ENCODE peak calls at places on chromosomes 7 and 10, in seven cellular contexts. One of them, this sample, is unnamed. For H3K4me1 and H3K27me3, the result is how much of the 10 kb centered on the place peaks cover.

GRCh38 chr7:42237162-42237821 is at the start of gene GLI3:
- DNase-seq in astrocyte: peak
- DNase-seq in lung: peak
- DNase-seq in left lung: peak
- DNase-seq in breast epithelium: peak
- DNase-seq in IMR-90: peak
- DNase-seq in H1: no peak
- DNase-seq in this sample: peak

GRCh38 chr10:70910486-70911350 is 22.4 kb upstream of the PCBD1 start:
- DNase-seq in astrocyte: no peak
- DNase-seq in lung: no peak
- DNase-seq in left lung: no peak
- DNase-seq in breast epithelium: no peak
- DNase-seq in IMR-90: no peak
- DNase-seq in H1: no peak
- DNase-seq in this sample: no peak

GRCh38 chr7:19122018-19122588 is 4.7 kb upstream of the TWIST1 start:
- DNase-seq in astrocyte: no peak
- DNase-seq in lung: no peak
- DNase-seq in left lung: no peak
- DNase-seq in breast epithelium: no peak
- DNase-seq in IMR-90: peak
- DNase-seq in H1: no peak
- DNase-seq in this sample: peak

GRCh38 chr10:29839826-29840515 is 205.2 kb upstream of the SVIL start:
- DNase-seq in astrocyte: no peak
- DNase-seq in lung: peak
- DNase-seq in left lung: peak
- DNase-seq in breast epithelium: peak
- DNase-seq in IMR-90: no peak
- DNase-seq in H1: no peak
- DNase-seq in this sample: peak

GRCh38 chr10:110304394-110304779 is 333 bp downstream of the SMNDC1 start:
- DNase-seq in astrocyte: no peak
- DNase-seq in lung: no peak
- DNase-seq in left lung: peak
- DNase-seq in breast epithelium: no peak
- DNase-seq in IMR-90: no peak
- DNase-seq in H1: no peak
- DNase-seq in this sample: no peak

GRCh38 chr10:132142396-132143161 is 44.2 kb upstream of the DPYSL4 start:
- DNase-seq in astrocyte: no peak
- DNase-seq in lung: no peak
- DNase-seq in left lung: peak
- DNase-seq in breast epithelium: no peak
- DNase-seq in IMR-90: no peak
- DNase-seq in H1: no peak
- DNase-seq in this sample: no peak

GRCh38 chr10:124537166-124537725 is 75.6 kb downstream of the LHPP start:
- DNase-seq in astrocyte: no peak
- DNase-seq in lung: no peak
- DNase-seq in left lung: no peak
- DNase-seq in breast epithelium: no peak
- DNase-seq in IMR-90: no peak
- DNase-seq in H1: no peak
- DNase-seq in this sample: no peak

GRCh38 chr10:102322914-102323313 is 72.6 kb upstream of the NFKB2 start:
- DNase-seq in astrocyte: peak
- DNase-seq in lung: no peak
- DNase-seq in left lung: no peak
- DNase-seq in breast epithelium: no peak
- DNase-seq in IMR-90: no peak
- DNase-seq in H1: no peak
- DNase-seq in this sample: no peak

GRCh38 chr7:120856621-120857352 is 1.2 kb downstream of the TSPAN12 start:
- DNase-seq in astrocyte: peak
- DNase-seq in lung: peak
- DNase-seq in left lung: peak
- DNase-seq in breast epithelium: no peak
- DNase-seq in IMR-90: peak
- DNase-seq in H1: no peak
- DNase-seq in this sample: no peak

GRCh38 chr10:6228010-6228511 is 25.3 kb downstream of the PFKFB3 start:
- DNase-seq in astrocyte: peak
- DNase-seq in lung: no peak
- DNase-seq in left lung: no peak
- DNase-seq in breast epithelium: no peak
- DNase-seq in IMR-90: peak
- DNase-seq in H1: no peak
- DNase-seq in this sample: no peak

GRCh38 chr10:79349072-79349491 is 1.8 kb downstream of the PPIF start:
- DNase-seq in astrocyte: no peak
- DNase-seq in lung: no peak
- DNase-seq in left lung: no peak
- DNase-seq in breast epithelium: no peak
- DNase-seq in IMR-90: no peak
- DNase-seq in H1: no peak
- DNase-seq in this sample: no peak

GRCh38 chr10:78507761-78508160 is 474.1 kb downstream of the RPS24 start:
- DNase-seq in astrocyte: no peak
- DNase-seq in lung: no peak
- DNase-seq in left lung: no peak
- DNase-seq in breast epithelium: no peak
- DNase-seq in IMR-90: no peak
- DNase-seq in H1: no peak
- DNase-seq in this sample: no peak

GRCh38 chr7:69920802-69921201 is 322.5 kb downstream of the AUTS2 start:
- DNase-seq in astrocyte: no peak
- DNase-seq in lung: no peak
- DNase-seq in left lung: no peak
- DNase-seq in breast epithelium: no peak
- DNase-seq in IMR-90: no peak
- DNase-seq in H1: no peak
- DNase-seq in this sample: no peak

GRCh38 chr7:33738260-33738935 is 166.9 kb upstream of the BMPER start:
- DNase-seq in astrocyte: no peak
- DNase-seq in lung: no peak
- DNase-seq in left lung: no peak
- DNase-seq in breast epithelium: no peak
- DNase-seq in IMR-90: no peak
- DNase-seq in H1: no peak
- DNase-seq in this sample: no peak

GRCh38 chr10:43305881-43306280 is 39.0 kb upstream of the RASGEF1A start:
- DNase-seq in astrocyte: no peak
- DNase-seq in lung: no peak
- DNase-seq in left lung: no peak
- DNase-seq in breast epithelium: no peak
- DNase-seq in IMR-90: no peak
- DNase-seq in H1: no peak
- DNase-seq in this sample: no peak

GRCh38 chr7:77626515-77627306 is 69.5 kb upstream of the RSBN1L start:
- DNase-seq in astrocyte: no peak
- DNase-seq in lung: no peak
- DNase-seq in left lung: no peak
- DNase-seq in breast epithelium: no peak
- DNase-seq in IMR-90: no peak
- DNase-seq in H1: no peak
- DNase-seq in this sample: no peak

GRCh38 chr10:76643465-76643864 is 994.1 kb downstream of the KCNMA1 start:
- DNase-seq in astrocyte: no peak
- DNase-seq in lung: no peak
- DNase-seq in left lung: no peak
- DNase-seq in breast epithelium: no peak
- DNase-seq in IMR-90: no peak
- DNase-seq in H1: no peak
- DNase-seq in this sample: no peak

GRCh38 chr7:136400877-136401276 is 423.7 kb upstream of the MTPN start:
- DNase-seq in astrocyte: no peak
- DNase-seq in lung: no peak
- DNase-seq in left lung: no peak
- DNase-seq in breast epithelium: no peak
- DNase-seq in IMR-90: no peak
- DNase-seq in H1: no peak
- DNase-seq in this sample: no peak

GRCh38 chr10:123863189-123863580 is 28.4 kb downstream of the CPXM2 start:
- DNase-seq in astrocyte: no peak
- DNase-seq in lung: no peak
- DNase-seq in left lung: no peak
- DNase-seq in breast epithelium: no peak
- DNase-seq in IMR-90: no peak
- DNase-seq in H1: no peak
- DNase-seq in this sample: no peak

GRCh38 chr10:21048086-21048485 is 151.0 kb upstream of the NEBL start:
- DNase-seq in astrocyte: no peak
- DNase-seq in lung: no peak
- DNase-seq in left lung: no peak
- DNase-seq in breast epithelium: no peak
- DNase-seq in IMR-90: no peak
- DNase-seq in H1: no peak
- DNase-seq in this sample: peak

GRCh38 chr10:6239213-6239991 is 36.7 kb downstream of the PFKFB3 start:
- DNase-seq in astrocyte: peak
- DNase-seq in lung: peak
- DNase-seq in left lung: no peak
- DNase-seq in breast epithelium: peak
- DNase-seq in IMR-90: peak
- DNase-seq in H1: no peak
- DNase-seq in this sample: peak

GRCh38 chr10:7891634-7892033 is 73.3 kb downstream of the TAF3 start:
- DNase-seq in astrocyte: peak
- DNase-seq in lung: no peak
- DNase-seq in left lung: no peak
- DNase-seq in breast epithelium: no peak
- DNase-seq in IMR-90: peak
- DNase-seq in H1: no peak
- DNase-seq in this sample: no peak

GRCh38 chr10:88194041-88194887 is 330.8 kb downstream of the PTEN start:
- DNase-seq in astrocyte: peak
- DNase-seq in lung: no peak
- DNase-seq in left lung: no peak
- DNase-seq in breast epithelium: no peak
- DNase-seq in IMR-90: peak
- DNase-seq in H1: no peak
- DNase-seq in this sample: peak

GRCh38 chr7:21106296-21106732 is 319.6 kb upstream of the SP8 start:
- DNase-seq in astrocyte: no peak
- DNase-seq in lung: no peak
- DNase-seq in left lung: no peak
- DNase-seq in breast epithelium: no peak
- DNase-seq in IMR-90: no peak
- DNase-seq in H1: no peak
- DNase-seq in this sample: peak

GRCh38 chr10:111128331-111129167 is 51.7 kb downstream of the ADRA2A start:
- DNase-seq in astrocyte: peak
- DNase-seq in lung: no peak
- DNase-seq in left lung: no peak
- DNase-seq in breast epithelium: no peak
- DNase-seq in IMR-90: peak
- DNase-seq in H1: no peak
- DNase-seq in this sample: peak

DNA sequence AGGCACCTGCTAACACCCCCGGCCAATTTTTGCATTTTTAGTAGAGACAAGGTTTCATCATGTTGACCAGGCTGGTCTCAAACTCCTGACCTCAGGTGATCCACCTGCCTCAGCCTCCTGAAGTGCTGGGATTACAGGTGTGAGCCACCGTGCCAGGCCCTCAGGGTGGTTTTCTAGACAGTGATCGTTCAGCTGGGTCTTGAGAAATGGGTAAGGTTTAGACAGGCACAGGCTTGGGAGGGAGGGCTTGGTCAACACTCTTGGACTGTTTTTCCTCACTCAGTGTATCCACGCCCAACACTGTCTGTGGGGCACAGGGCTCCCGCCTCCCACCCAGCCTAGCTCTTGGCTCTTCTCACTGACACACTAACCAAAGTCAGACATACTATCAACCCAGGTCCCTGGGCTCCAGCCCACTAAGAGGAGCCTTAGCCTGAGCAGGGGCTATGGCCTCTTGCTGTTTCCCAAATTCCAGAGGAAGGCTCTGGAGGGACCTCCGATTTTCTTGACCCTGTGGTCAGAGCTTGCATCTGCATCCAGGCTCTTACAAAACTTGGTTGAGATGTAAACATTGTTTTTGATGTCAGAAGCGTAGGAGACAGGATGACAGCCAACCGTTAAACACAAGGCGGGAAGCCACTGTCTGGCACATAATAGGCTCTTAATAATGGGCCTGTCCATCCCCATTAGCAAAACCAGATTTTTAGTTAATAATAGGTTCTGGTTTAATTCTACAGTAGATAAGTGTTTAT is 143.9 kb downstream of the PRKAG2 start:
- DNase-seq in astrocyte: no peak
- DNase-seq in lung: no peak
- DNase-seq in left lung: peak
- DNase-seq in breast epithelium: no peak
- DNase-seq in IMR-90: peak
- DNase-seq in H1: no peak
- DNase-seq in this sample: no peak
- H3K4me1 ChIP-seq in astrocyte: under half
- H3K4me1 ChIP-seq in lung: under half
- H3K4me1 ChIP-seq in left lung: under half
- H3K4me1 ChIP-seq in breast epithelium: under half
- H3K4me1 ChIP-seq in IMR-90: under half
- H3K4me1 ChIP-seq in H1: under half
- H3K4me1 ChIP-seq in this sample: under half

DNA sequence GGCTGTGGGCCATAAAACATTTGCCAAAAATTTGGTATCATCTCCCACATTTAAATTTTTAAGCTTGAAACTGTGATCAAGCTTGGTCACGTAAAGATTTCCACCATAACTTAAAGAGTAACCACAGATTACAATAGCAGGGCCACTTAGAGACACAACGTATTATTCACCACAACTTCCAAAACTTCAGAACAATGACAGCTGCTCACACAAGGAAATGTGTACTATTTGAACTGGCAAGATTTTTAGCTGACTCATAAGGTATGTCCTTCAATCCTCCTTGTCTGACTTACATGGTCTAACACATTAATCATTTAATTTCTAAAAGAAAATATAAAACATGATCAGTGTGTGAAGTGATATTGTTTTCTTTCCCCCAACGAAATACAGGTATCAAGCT is 234.5 kb downstream of the PARD3 start:
- DNase-seq in astrocyte: peak
- DNase-seq in lung: no peak
- DNase-seq in left lung: no peak
- DNase-seq in breast epithelium: no peak
- DNase-seq in IMR-90: peak
- DNase-seq in H1: no peak
- DNase-seq in this sample: peak
- H3K27me3 ChIP-seq in astrocyte: under half
- H3K27me3 ChIP-seq in lung: under half
- H3K27me3 ChIP-seq in left lung: under half
- H3K27me3 ChIP-seq in breast epithelium: under half
- H3K27me3 ChIP-seq in IMR-90: under half
- H3K27me3 ChIP-seq in H1: under half
- H3K27me3 ChIP-seq in this sample: under half

GRCh38 chr7:81074406-81074805 is 155.6 kb upstream of the SEMA3C start:
- DNase-seq in astrocyte: no peak
- DNase-seq in lung: no peak
- DNase-seq in left lung: no peak
- DNase-seq in breast epithelium: no peak
- DNase-seq in IMR-90: no peak
- DNase-seq in H1: no peak
- DNase-seq in this sample: no peak
- TF ChIP-seq CTCF in astrocyte: no peak
- TF ChIP-seq CTCF in lung: no peak
- TF ChIP-seq CTCF in left lung: no peak
- TF ChIP-seq CTCF in breast epithelium: no peak
- TF ChIP-seq CTCF in IMR-90: no peak
- TF ChIP-seq CTCF in H1: no peak
- TF ChIP-seq CTCF in this sample: no peak

GRCh38 chr10:103648951-103649532 is 155.5 kb downstream of the NEURL1 start:
- DNase-seq in astrocyte: peak
- DNase-seq in lung: peak
- DNase-seq in left lung: no peak
- DNase-seq in breast epithelium: no peak
- DNase-seq in IMR-90: peak
- DNase-seq in H1: no peak
- DNase-seq in this sample: no peak
- H3K4me1 ChIP-seq in astrocyte: under half
- H3K4me1 ChIP-seq in lung: half or more
- H3K4me1 ChIP-seq in left lung: under half
- H3K4me1 ChIP-seq in breast epithelium: under half
- H3K4me1 ChIP-seq in IMR-90: under half
- H3K4me1 ChIP-seq in H1: under half
- H3K4me1 ChIP-seq in this sample: under half

This sample was measured in foreskin keratinocyte.